ENCODE peak calls at places on chromosomes 7 and 10, in six cellular contexts. R, T, U, D, C and P are unnamed samples.

GRCh38 chr7:85287126-85287825 is 100.4 kb upstream of the SEMA3D start:
- DNase-seq in R (no peak), T (no peak), U (no peak), D (no peak), C (no peak), P (no peak)

GRCh38 chr10:24718031-24718855 is 5.4 kb downstream of the ARHGAP21 start:
- DNase-seq in R (no peak), T (no peak), U (no peak), D (no peak), C (no peak), P (no peak)

GRCh38 chr7:815284-816216 is 16.7 kb upstream of the SUN1 start:
- DNase-seq in R (no peak), T (no peak), U (peak; percentile 86), D (peak; percentile 67), C (no peak), P (no peak)

GRCh38 chr10:94174838-94175237 is 181.1 kb downstream of the PLCE1 start:
- DNase-seq in R (no peak), T (no peak), U (no peak), D (no peak), C (no peak), P (no peak)

GRCh38 chr7:80876894-80877414 is 41.9 kb downstream of the SEMA3C start:
- DNase-seq in R (peak; percentile 36), T (peak; percentile 58), U (no peak), D (no peak), C (no peak), P (no peak)

GRCh38 chr7:37234928-37235327 is 213.7 kb downstream of the ELMO1 start:
- DNase-seq in R (peak; percentile 8), T (no peak), U (no peak), D (no peak), C (no peak), P (no peak)

GRCh38 chr10:114499630-114500190 is 95.4 kb upstream of the AFAP1L2 start:
- DNase-seq in R (no peak), T (peak; percentile 80), U (peak; percentile 81), D (no peak), C (no peak), P (no peak)

GRCh38 chr7:151404216-151405011 is 5.4 kb downstream of the WDR86 start:
- DNase-seq in R (peak; percentile 19), T (peak; percentile 64), U (peak; percentile 72), D (peak; percentile 87), C (no peak), P (no peak)

GRCh38 chr7:2062648-2063047 is 170.1 kb downstream of the MAD1L1 start:
- DNase-seq in R (no peak), T (no peak), U (no peak), D (no peak), C (no peak), P (no peak)

GRCh38 chr7:45937301-45937700 is 16.2 kb upstream of the IGFBP3 start:
- DNase-seq in R (no peak), T (no peak), U (no peak), D (no peak), C (no peak), P (no peak)

GRCh38 chr7:44959956-44960640 is 18.7 kb downstream of the MYO1G start:
- DNase-seq in R (no peak), T (no peak), U (no peak), D (no peak), C (no peak), P (no peak)

GRCh38 chr10:113992601-113993011 is 51.1 kb upstream of the ADRB1 start:
- DNase-seq in R (no peak), T (no peak), U (no peak), D (no peak), C (peak; percentile 28), P (no peak)

GRCh38 chr10:16816142-16816541 is 1.1 kb downstream of the RSU1 start:
- DNase-seq in R (no peak), T (no peak), U (no peak), D (peak; percentile 16), C (no peak), P (no peak)

GRCh38 chr10:75401569-75402485 is at the start of gene ZNF503:
- DNase-seq in R (peak; percentile 94), T (peak; percentile 95), U (peak; percentile 94), D (peak; percentile 63), C (peak; percentile 98), P (peak; percentile 94)

GRCh38 chr10:63388421-63389031 is 77.3 kb downstream of the JMJD1C start:
- DNase-seq in R (no peak), T (no peak), U (no peak), D (no peak), C (no peak), P (no peak)

GRCh38 chr7:105685099-105685609 is 103.9 kb upstream of the EFCAB10 start:
- DNase-seq in R (no peak), T (no peak), U (no peak), D (no peak), C (no peak), P (no peak)

GRCh38 chr10:113494736-113495135 is 58.1 kb upstream of the HABP2 start:
- DNase-seq in R (no peak), T (no peak), U (no peak), D (no peak), C (no peak), P (no peak)

GRCh38 chr10:49741108-49741995 is 20.8 kb downstream of the OGDHL start:
- DNase-seq in R (no peak), T (no peak), U (peak; percentile 60), D (no peak), C (no peak), P (peak; percentile 7)

GRCh38 chr7:31938650-31939049 is 131.6 kb downstream of the PDE1C start:
- DNase-seq in R (no peak), T (no peak), U (no peak), D (no peak), C (no peak), P (no peak)

GRCh38 chr10:77637474-77637985 is at the start of gene KCNMA1:
- DNase-seq in R (no peak), T (peak; percentile 62), U (peak; percentile 83), D (no peak), C (no peak), P (no peak)

GRCh38 chr10:4240641-4241197 is 455.7 kb upstream of the KLF6 start:
- DNase-seq in R (no peak), T (no peak), U (no peak), D (no peak), C (no peak), P (no peak)

GRCh38 chr10:79392020-79392398 is 44.7 kb downstream of the PPIF start:
- DNase-seq in R (no peak), T (peak; percentile 45), U (peak; percentile 69), D (no peak), C (peak; percentile 24), P (no peak)

GRCh38 chr10:62636825-62637248 is 167.7 kb upstream of the ADO start:
- DNase-seq in R (no peak), T (no peak), U (no peak), D (no peak), C (no peak), P (no peak)

DNA sequence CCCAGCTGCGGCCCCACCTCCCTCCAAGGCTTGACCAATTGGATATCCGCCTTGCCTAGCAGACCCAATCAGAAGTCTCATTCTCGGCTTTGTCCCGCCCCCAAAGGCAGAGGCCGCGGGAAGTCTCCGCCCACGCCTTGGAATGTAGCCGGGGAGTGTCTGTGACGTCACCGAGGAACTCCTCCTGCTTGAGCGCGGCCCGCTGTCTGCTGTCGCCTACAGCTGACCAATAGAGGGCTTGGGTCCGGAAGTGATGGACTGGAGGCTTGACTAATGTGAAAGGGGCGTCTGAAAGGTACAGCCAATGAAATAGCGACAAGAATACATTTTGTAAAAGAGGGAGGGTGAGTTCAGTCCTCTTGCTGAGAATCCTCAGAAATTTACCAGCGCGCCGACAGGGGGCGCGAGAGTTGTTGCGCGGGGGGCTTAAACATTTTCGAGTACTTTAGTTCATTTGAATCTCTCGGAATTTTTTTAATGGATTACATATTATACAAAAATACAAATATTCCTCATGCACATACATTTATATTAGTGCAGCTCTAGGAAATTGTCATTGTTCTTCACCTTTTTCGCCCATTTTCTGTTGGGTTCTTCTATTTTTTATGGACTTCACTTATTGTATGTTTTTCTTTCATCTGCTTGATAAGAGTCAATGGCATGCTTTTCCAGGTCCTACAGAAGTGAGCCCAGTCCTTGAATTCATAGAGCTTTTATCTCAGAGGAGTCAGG is 376 bp upstream of the CREB3L2 start:
- DNase-seq in R (peak; percentile 99), T (peak; percentile 99), U (peak; percentile 98), D (peak; percentile 99), C (peak; percentile 99), P (peak; percentile 99)
- H3K27ac ChIP-seq in R (no peak overlapping the region), T (peak overlapping the region; percentile 97), U (peak overlapping the region; percentile 79), D (peak overlapping the region; percentile 77), C (peak overlapping the region; percentile 87), P (peak overlapping the region; percentile 96)

DNA sequence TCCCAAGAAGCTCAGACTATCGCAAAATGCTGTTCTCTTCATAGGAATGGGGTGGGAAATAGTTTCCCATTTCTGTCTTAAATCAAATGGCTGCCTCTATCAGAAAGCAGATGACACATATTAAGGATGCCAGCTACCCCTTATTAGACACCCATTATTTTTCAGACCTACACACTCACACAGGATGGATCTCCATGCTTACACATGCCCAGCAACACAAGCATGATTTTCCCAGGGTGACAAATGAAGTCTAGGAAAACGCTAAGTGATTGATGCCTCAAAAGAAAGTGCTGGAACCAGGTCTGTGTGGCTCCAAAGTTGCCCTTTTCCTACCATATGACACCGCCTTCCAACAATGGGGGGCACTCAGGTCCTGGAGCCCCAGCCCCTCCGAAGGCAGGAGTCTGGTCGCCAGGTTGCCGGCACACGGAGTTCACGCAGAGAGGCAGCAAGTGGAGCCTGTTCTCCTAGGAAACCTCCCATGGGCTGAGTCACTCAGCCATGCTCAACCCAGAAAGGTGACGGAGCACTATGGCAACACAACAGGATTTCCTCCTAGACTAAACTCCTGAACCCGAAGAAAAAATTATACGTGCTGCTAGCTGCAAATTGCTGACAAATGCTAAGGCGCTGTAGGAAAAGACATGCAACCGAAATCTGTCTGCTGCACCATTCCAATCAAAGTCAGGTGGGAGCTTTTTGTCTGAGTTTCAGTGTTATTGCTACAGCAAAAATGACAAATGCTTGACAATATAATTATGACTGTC is 19.8 kb downstream of the VOPP1 start:
- DNase-seq in R (no peak), T (peak; percentile 68), U (no peak), D (no peak), C (peak; percentile 59), P (no peak)
- H3K4me3 ChIP-seq in R (no peak overlapping the region), T (peak overlapping the region; percentile 26), U (peak overlapping the region; percentile 16), D (no peak overlapping the region), C (no peak overlapping the region), P (no peak overlapping the region)

GRCh38 chr7:35728412-35729060 is 33.6 kb upstream of the HERPUD2 start:
- DNase-seq in R (no peak), T (no peak), U (no peak), D (no peak), C (no peak), P (no peak)

GRCh38 chr7:35729966-35730345 is 35.0 kb upstream of the HERPUD2 start:
- DNase-seq in R (no peak), T (no peak), U (no peak), D (no peak), C (no peak), P (no peak)

GRCh38 chr7:35727571-35727970 is 32.6 kb upstream of the HERPUD2 start:
- DNase-seq in R (no peak), T (no peak), U (no peak), D (no peak), C (no peak), P (no peak)

GRCh38 chr7:35731349-35731748 is 36.4 kb upstream of the HERPUD2 start:
- DNase-seq in R (no peak), T (no peak), U (no peak), D (no peak), C (no peak), P (no peak)

GRCh38 chr7:35729061-35729783 is 34.3 kb upstream of the HERPUD2 start:
- DNase-seq in R (no peak), T (no peak), U (peak; percentile 82), D (no peak), C (no peak), P (no peak)
- TF ChIP-seq POLR2A in R (no peak), T (no peak), U (no peak), D (no peak), C (no peak), P (no peak)

GRCh38 chr7:73483171-73483570 is 38.9 kb downstream of the BAZ1B start:
- DNase-seq in R (no peak), T (no peak), U (no peak), D (no peak), C (no peak), P (no peak)
- H3K27ac ChIP-seq in R (no peak overlapping the region), T (no peak overlapping the region), U (no peak overlapping the region), D (no peak overlapping the region), C (no peak overlapping the region), P (no peak overlapping the region)